ENCODE peak calls at places on chromosomes 11 and 22, in six cellular contexts. U is activated CD4-positive, alpha-beta T cell treated with anti-CD3 and anti-CD28 coated beads, Interleukin-2, amount 50 U/mL, for 24 hours; I is NCI-H345; Y is cardiac muscle cell; B is adrenal gland; O is RPMI7951. L is an unnamed sample.

GRCh38 chr11:104000798-104001197 is 35.6 kb upstream of the DDI1 start:
- DNase-seq in U (no peak), I (no peak), Y (peak), B (no peak), O (no peak), L (no peak)

GRCh38 chr11:8192016-8192895 is 23.4 kb upstream of the RIC3 start:
- DNase-seq in U (peak), I (peak), Y (peak), B (peak), O (peak), L (peak)

GRCh38 chr11:102664001-102664752 is 39.0 kb upstream of the MMP20 start:
- DNase-seq in U (no peak), I (no peak), Y (peak), B (no peak), O (peak), L (no peak)

GRCh38 chr11:73705053-73705452 is 55.8 kb downstream of the RAB6A start:
- DNase-seq in U (no peak), I (no peak), Y (no peak), B (no peak), O (no peak), L (no peak)

GRCh38 chr11:60155928-60156327 is 27.0 kb downstream of the MS4A6A start:
- DNase-seq in U (no peak), I (no peak), Y (no peak), B (no peak), O (no peak), L (no peak)

GRCh38 chr11:64388911-64389310 is 29.9 kb downstream of the RPS6KA4 start:
- DNase-seq in U (no peak), I (no peak), Y (no peak), B (no peak), O (no peak), L (no peak)

GRCh38 chr22:38655532-38656255 is 498 bp downstream of the FAM227A start:
- DNase-seq in U (no peak), I (no peak), Y (peak), B (no peak), O (no peak), L (no peak)

GRCh38 chr11:560305-561147 is at the start of the genes LMNTD2 and RASSF7:
- DNase-seq in U (peak), I (peak), Y (peak), B (peak), O (peak), L (peak)

GRCh38 chr11:57792870-57793269 is 31.3 kb downstream of the CTNND1 start:
- DNase-seq in U (no peak), I (no peak), Y (no peak), B (no peak), O (peak), L (peak)

GRCh38 chr11:117097567-117098268 is 510 bp downstream of the SIK3 start:
- DNase-seq in U (no peak), I (peak), Y (no peak), B (peak), O (peak), L (no peak)

GRCh38 chr22:39266398-39267030 is 21.7 kb upstream of the PDGFB start:
- DNase-seq in U (no peak), I (no peak), Y (peak), B (no peak), O (no peak), L (peak)

GRCh38 chr11:44348721-44349120 is 38.8 kb upstream of the ALX4 start:
- DNase-seq in U (no peak), I (no peak), Y (no peak), B (no peak), O (no peak), L (no peak)

GRCh38 chr22:26474687-26475086 is 8.9 kb downstream of the HPS4 start:
- DNase-seq in U (no peak), I (no peak), Y (no peak), B (no peak), O (peak), L (peak)

GRCh38 chr22:20237480-20238440 is 30.4 kb downstream of the RTN4R start:
- DNase-seq in U (no peak), I (no peak), Y (no peak), B (no peak), O (no peak), L (peak)

GRCh38 chr11:68038718-68039525 is at the start of gene TCIRG1:
- DNase-seq in U (peak), I (no peak), Y (peak), B (peak), O (peak), L (peak)

GRCh38 chr11:9091044-9091936 is at the start of gene SCUBE2:
- DNase-seq in U (no peak), I (peak), Y (peak), B (no peak), O (no peak), L (no peak)

L was measured in bronchial epithelial cell.